ENCODE peak calls at places on chromosomes 7 and 10, in four cellular contexts. One of them, this sample, is unnamed.

GRCh38 chr10:26790596-26790995 is 70.2 kb downstream of the ABI1 start:
- DNase-seq in K562: no peak
- DNase-seq in GM12892: no peak
- DNase-seq in GM12878: no peak
- DNase-seq in this sample: no peak

GRCh38 chr10:21399392-21400015 is 126.0 kb downstream of the SKIDA1 start:
- DNase-seq in GM12892: no peak
- DNase-seq in K562: no peak
- DNase-seq in GM12878: no peak
- DNase-seq in this sample: no peak

GRCh38 chr10:19194866-19195265 is 146.3 kb downstream of the MALRD1 start:
- DNase-seq in GM12892: no peak
- DNase-seq in K562: no peak
- DNase-seq in GM12878: no peak
- DNase-seq in this sample: no peak

GRCh38 chr7:78073470-78074382 is 275.2 kb downstream of the PHTF2 start:
- DNase-seq in GM12878: no peak
- DNase-seq in GM12892: no peak
- DNase-seq in K562: no peak
- DNase-seq in this sample: no peak

GRCh38 chr10:17144757-17145156 is 15.1 kb upstream of the CUBN start:
- DNase-seq in K562: no peak
- DNase-seq in GM12892: no peak
- DNase-seq in GM12878: peak
- DNase-seq in this sample: no peak

GRCh38 chr7:100169147-100169850 is 882 bp upstream of the GAL3ST4 start:
- DNase-seq in K562: no peak
- DNase-seq in GM12878: no peak
- DNase-seq in GM12892: no peak
- DNase-seq in this sample: no peak

GRCh38 chr7:2261611-2262010 is 19.6 kb downstream of the NUDT1 start:
- DNase-seq in GM12878: no peak
- DNase-seq in K562: no peak
- DNase-seq in GM12892: no peak
- DNase-seq in this sample: no peak

GRCh38 chr10:98060079-98060478 is 29.7 kb upstream of the CRTAC1 start:
- DNase-seq in GM12878: no peak
- DNase-seq in GM12892: no peak
- DNase-seq in K562: no peak
- DNase-seq in this sample: no peak

GRCh38 chr10:520402-520787 is 169.1 kb downstream of the DIP2C start:
- DNase-seq in GM12892: no peak
- DNase-seq in K562: no peak
- DNase-seq in GM12878: no peak
- DNase-seq in this sample: no peak

GRCh38 chr10:114859227-114859626 is 37.6 kb downstream of the FHIP2A start:
- DNase-seq in GM12892: no peak
- DNase-seq in GM12878: no peak
- DNase-seq in K562: no peak
- DNase-seq in this sample: no peak

GRCh38 chr7:49769285-49769857 is 4.1 kb upstream of the VWC2 start:
- DNase-seq in GM12878: no peak
- DNase-seq in GM12892: no peak
- DNase-seq in K562: no peak
- DNase-seq in this sample: no peak

GRCh38 chr7:39683216-39683845 is 60.0 kb downstream of the RALA start:
- DNase-seq in K562: no peak
- DNase-seq in GM12892: no peak
- DNase-seq in GM12878: no peak
- DNase-seq in this sample: no peak

GRCh38 chr7:90530263-90530662 is 60.8 kb downstream of the PTTG1IP2 start:
- DNase-seq in K562: no peak
- DNase-seq in GM12892: no peak
- DNase-seq in GM12878: no peak
- DNase-seq in this sample: no peak

GRCh38 chr7:18401757-18402156 is 93.8 kb upstream of the HDAC9 start:
- DNase-seq in K562: no peak
- DNase-seq in GM12892: no peak
- DNase-seq in GM12878: no peak
- DNase-seq in this sample: no peak

GRCh38 chr10:28991738-28992270 is 297.1 kb upstream of the LYZL1 start:
- DNase-seq in K562: peak
- DNase-seq in GM12892: no peak
- DNase-seq in GM12878: no peak
- DNase-seq in this sample: no peak

GRCh38 chr10:16116404-16117304 is 256.3 kb upstream of the MINDY3 start:
- DNase-seq in GM12878: peak
- DNase-seq in K562: peak
- DNase-seq in GM12892: no peak
- DNase-seq in this sample: no peak

GRCh38 chr7:79876769-79877362 is 257.8 kb upstream of the GNAI1 start:
- DNase-seq in K562: no peak
- DNase-seq in GM12878: no peak
- DNase-seq in GM12892: no peak
- DNase-seq in this sample: no peak

GRCh38 chr7:80542398-80542797 is 30.5 kb upstream of the GNAT3 start:
- DNase-seq in GM12878: no peak
- DNase-seq in K562: no peak
- DNase-seq in GM12892: no peak
- DNase-seq in this sample: no peak

GRCh38 chr10:4770766-4771553 is 55.0 kb upstream of the AKR1E2 start:
- DNase-seq in K562: no peak
- DNase-seq in GM12892: no peak
- DNase-seq in GM12878: no peak
- DNase-seq in this sample: no peak

GRCh38 chr10:86138551-86139065 is 228.0 kb downstream of the GRID1 start:
- DNase-seq in GM12892: no peak
- DNase-seq in K562: no peak
- DNase-seq in GM12878: no peak
- DNase-seq in this sample: no peak

GRCh38 chr7:26681819-26682418 is 182.5 kb downstream of the SKAP2 start:
- DNase-seq in GM12892: no peak
- DNase-seq in GM12878: no peak
- DNase-seq in K562: peak
- DNase-seq in this sample: no peak

GRCh38 chr10:33822774-33823173 is 488.3 kb upstream of the NRP1 start:
- DNase-seq in GM12892: no peak
- DNase-seq in GM12878: no peak
- DNase-seq in K562: no peak
- DNase-seq in this sample: no peak

GRCh38 chr10:48518926-48519730 is 85.7 kb downstream of the ARHGAP22 start:
- DNase-seq in GM12892: no peak
- DNase-seq in K562: no peak
- DNase-seq in GM12878: no peak
- DNase-seq in this sample: no peak

GRCh38 chr7:135327458-135327857 is 93.8 kb downstream of the STRA8 start:
- DNase-seq in GM12878: no peak
- DNase-seq in K562: no peak
- DNase-seq in GM12892: no peak
- DNase-seq in this sample: no peak

GRCh38 chr7:107233174-107233573 is 64.4 kb downstream of the HBP1 start:
- DNase-seq in GM12892: no peak
- DNase-seq in K562: no peak
- DNase-seq in GM12878: peak
- DNase-seq in this sample: no peak

GRCh38 chr7:919924-920341 is 34.5 kb downstream of the ADAP1 start:
- DNase-seq in GM12892: no peak
- DNase-seq in K562: no peak
- DNase-seq in GM12878: no peak
- DNase-seq in this sample: no peak

GRCh38 chr7:98414205-98414900 is 13.5 kb upstream of the BAIAP2L1 start:
- DNase-seq in GM12892: no peak
- DNase-seq in K562: no peak
- DNase-seq in GM12878: no peak
- DNase-seq in this sample: no peak

GRCh38 chr7:18513343-18513742 is 17.8 kb downstream of the HDAC9 start:
- DNase-seq in GM12892: no peak
- DNase-seq in K562: no peak
- DNase-seq in GM12878: no peak
- DNase-seq in this sample: no peak

GRCh38 chr10:17179002-17179401 is 22.5 kb downstream of the TRDMT1 start:
- DNase-seq in GM12892: no peak
- DNase-seq in GM12878: no peak
- DNase-seq in K562: no peak
- DNase-seq in this sample: no peak

GRCh38 chr10:126722726-126723125 is 52.2 kb upstream of the C10orf90 start:
- DNase-seq in GM12878: no peak
- DNase-seq in GM12892: no peak
- DNase-seq in K562: no peak
- DNase-seq in this sample: no peak

GRCh38 chr10:68666280-68666760 is 54.7 kb upstream of the CCAR1 start:
- DNase-seq in K562: no peak
- DNase-seq in GM12892: no peak
- DNase-seq in GM12878: no peak
- DNase-seq in this sample: no peak

DNA sequence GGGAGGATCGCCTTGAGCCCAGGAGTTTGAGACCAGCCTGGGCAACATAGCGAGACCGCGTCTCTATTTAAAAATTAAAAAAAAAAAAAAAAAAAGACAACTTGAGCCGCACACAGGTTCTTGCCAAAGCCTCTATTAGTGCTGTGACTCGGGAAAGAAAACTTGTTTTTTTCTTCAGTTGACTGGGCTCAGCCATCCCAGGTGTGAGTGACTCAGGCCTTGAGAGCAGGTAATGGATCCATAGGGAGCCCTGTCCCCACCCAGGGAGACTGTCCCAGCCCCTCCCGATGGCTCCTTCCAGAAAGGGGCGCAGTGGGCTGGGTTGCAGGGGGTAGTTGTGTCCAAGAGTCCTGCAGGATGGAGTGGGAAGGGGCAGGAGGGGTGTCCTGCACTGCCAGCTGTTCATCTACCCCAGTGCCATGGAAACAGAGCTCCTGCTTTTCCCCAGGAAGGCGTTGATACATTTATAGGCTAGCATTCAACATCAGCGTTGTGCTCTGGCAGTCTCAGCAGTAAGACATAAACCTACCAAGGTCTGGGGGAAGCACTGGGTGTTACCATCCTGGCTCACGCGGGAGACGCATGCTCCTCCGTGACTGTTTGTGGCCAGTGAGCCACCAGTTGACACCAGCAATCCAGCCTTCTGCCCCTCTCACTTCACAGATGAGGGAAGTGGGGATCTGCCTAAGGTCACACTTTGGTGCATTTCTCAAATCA is 126.6 kb downstream of the CUX1 start:
- DNase-seq in K562: no peak
- DNase-seq in GM12892: no peak
- DNase-seq in GM12878: no peak
- DNase-seq in this sample: no peak
- TF ChIP-seq POLR2A in K562: no peak
- TF ChIP-seq POLR2A in GM12892: no peak
- TF ChIP-seq POLR2A in GM12878: no peak
- TF ChIP-seq POLR2A in this sample: no peak

GRCh38 chr10:30773501-30773900 is 143.9 kb upstream of the LYZL2 start:
- DNase-seq in GM12892: no peak
- DNase-seq in K562: no peak
- DNase-seq in GM12878: no peak
- DNase-seq in this sample: no peak
- TF ChIP-seq TAF1 in GM12892: no peak
- TF ChIP-seq TAF1 in K562: no peak
- TF ChIP-seq TAF1 in GM12878: no peak
- TF ChIP-seq TAF1 in this sample: no peak

GRCh38 chr10:102040305-102040704 is 15.7 kb downstream of the ARMH3 start:
- DNase-seq in GM12878: no peak
- DNase-seq in GM12892: no peak
- DNase-seq in K562: no peak
- DNase-seq in this sample: no peak
- TF ChIP-seq POLR2A in GM12878: no peak
- TF ChIP-seq POLR2A in GM12892: no peak
- TF ChIP-seq POLR2A in K562: no peak
- TF ChIP-seq POLR2A in this sample: no peak

GRCh38 chr7:29197916-29198315 is 3.3 kb downstream of the CHN2 start:
- DNase-seq in GM12878: no peak
- DNase-seq in GM12892: no peak
- DNase-seq in K562: no peak
- DNase-seq in this sample: no peak

GRCh38 chr7:29199776-29200175 is 5.2 kb downstream of the CHN2 start:
- DNase-seq in GM12892: no peak
- DNase-seq in K562: no peak
- DNase-seq in GM12878: no peak
- DNase-seq in this sample: no peak

GRCh38 chr7:29207023-29207422 is 12.4 kb downstream of the CHN2 start:
- DNase-seq in GM12892: no peak
- DNase-seq in K562: no peak
- DNase-seq in GM12878: no peak
- DNase-seq in this sample: no peak

GRCh38 chr7:29204491-29205281 is 10.1 kb downstream of the CHN2 start:
- DNase-seq in K562: no peak
- DNase-seq in GM12892: no peak
- DNase-seq in GM12878: no peak
- DNase-seq in this sample: no peak

GRCh38 chr7:29202651-29203069 is 8.1 kb downstream of the CHN2 start:
- DNase-seq in GM12878: no peak
- DNase-seq in K562: no peak
- DNase-seq in GM12892: no peak
- DNase-seq in this sample: no peak
- TF ChIP-seq TAF1 in GM12878: no peak
- TF ChIP-seq TAF1 in K562: no peak
- TF ChIP-seq TAF1 in GM12892: no peak
- TF ChIP-seq TAF1 in this sample: no peak